ENCODE peak calls at places on chromosomes 6 and 20, in six cellular contexts. One of them, this sample, is unnamed.

GRCh38 chr20:50735813-50736212 is 4.4 kb downstream of the PARD6B start:
- DNase-seq in T-helper 2 cell: no peak
- DNase-seq in HEK293T: no peak
- DNase-seq in fibroblast of gingiva: no peak
- DNase-seq in lower lobe of right lung: no peak
- DNase-seq in mucosa of descending colon: no peak
- DNase-seq in this sample: no peak

GRCh38 chr6:84432616-84433015 is 205.2 kb upstream of the CEP162 start:
- DNase-seq in T-helper 2 cell: no peak
- DNase-seq in HEK293T: no peak
- DNase-seq in fibroblast of gingiva: peak; percentile 69
- DNase-seq in lower lobe of right lung: no peak
- DNase-seq in mucosa of descending colon: no peak
- DNase-seq in this sample: no peak

GRCh38 chr6:108027594-108027993 is 46.9 kb downstream of the OSTM1 start:
- DNase-seq in T-helper 2 cell: no peak
- DNase-seq in HEK293T: no peak
- DNase-seq in fibroblast of gingiva: no peak
- DNase-seq in lower lobe of right lung: no peak
- DNase-seq in mucosa of descending colon: peak; percentile 76
- DNase-seq in this sample: no peak

GRCh38 chr20:32139947-32140346 is 30.4 kb downstream of the TM9SF4 start:
- DNase-seq in T-helper 2 cell: no peak
- DNase-seq in HEK293T: no peak
- DNase-seq in fibroblast of gingiva: no peak
- DNase-seq in lower lobe of right lung: no peak
- DNase-seq in mucosa of descending colon: no peak
- DNase-seq in this sample: no peak

GRCh38 chr6:131107166-131107565 is 28.1 kb upstream of the AKAP7 start:
- DNase-seq in T-helper 2 cell: no peak
- DNase-seq in HEK293T: no peak
- DNase-seq in fibroblast of gingiva: no peak
- DNase-seq in lower lobe of right lung: no peak
- DNase-seq in mucosa of descending colon: no peak
- DNase-seq in this sample: no peak

GRCh38 chr20:41649489-41649888 is 31.3 kb upstream of the CHD6 start:
- DNase-seq in T-helper 2 cell: no peak
- DNase-seq in HEK293T: no peak
- DNase-seq in fibroblast of gingiva: no peak
- DNase-seq in lower lobe of right lung: no peak
- DNase-seq in mucosa of descending colon: peak; percentile 13
- DNase-seq in this sample: no peak

GRCh38 chr6:26250806-26251075 is 114.3 kb upstream of the BTN3A2 start:
- DNase-seq in T-helper 2 cell: no peak
- DNase-seq in HEK293T: no peak
- DNase-seq in fibroblast of gingiva: no peak
- DNase-seq in lower lobe of right lung: no peak
- DNase-seq in mucosa of descending colon: peak; percentile 74
- DNase-seq in this sample: peak; percentile 30

GRCh38 chr6:140581601-140582000 is 1207.2 kb upstream of the CITED2 start:
- DNase-seq in T-helper 2 cell: no peak
- DNase-seq in HEK293T: no peak
- DNase-seq in fibroblast of gingiva: no peak
- DNase-seq in lower lobe of right lung: no peak
- DNase-seq in mucosa of descending colon: no peak
- DNase-seq in this sample: no peak

GRCh38 chr6:112773217-112773616 is 426.1 kb downstream of the RFPL4B start:
- DNase-seq in T-helper 2 cell: no peak
- DNase-seq in HEK293T: no peak
- DNase-seq in fibroblast of gingiva: no peak
- DNase-seq in lower lobe of right lung: no peak
- DNase-seq in mucosa of descending colon: no peak
- DNase-seq in this sample: no peak

GRCh38 chr6:134911532-134911931 is 38.4 kb downstream of the ALDH8A1 start:
- DNase-seq in T-helper 2 cell: no peak
- DNase-seq in HEK293T: no peak
- DNase-seq in fibroblast of gingiva: peak; percentile 9
- DNase-seq in lower lobe of right lung: no peak
- DNase-seq in mucosa of descending colon: no peak
- DNase-seq in this sample: no peak

GRCh38 chr6:155524249-155524651 is 68.6 kb upstream of the NOX3 start:
- DNase-seq in T-helper 2 cell: no peak
- DNase-seq in HEK293T: no peak
- DNase-seq in fibroblast of gingiva: peak; percentile 79
- DNase-seq in lower lobe of right lung: no peak
- DNase-seq in mucosa of descending colon: no peak
- DNase-seq in this sample: no peak

GRCh38 chr20:59813948-59814834 is 119.2 kb downstream of the SYCP2 start:
- DNase-seq in T-helper 2 cell: no peak
- DNase-seq in HEK293T: no peak
- DNase-seq in fibroblast of gingiva: no peak
- DNase-seq in lower lobe of right lung: no peak
- DNase-seq in mucosa of descending colon: no peak
- DNase-seq in this sample: no peak

GRCh38 chr6:26032387-26033131 is 54.7 kb upstream of the HFE start:
- DNase-seq in T-helper 2 cell: no peak
- DNase-seq in HEK293T: no peak
- DNase-seq in fibroblast of gingiva: peak; percentile 58
- DNase-seq in lower lobe of right lung: no peak
- DNase-seq in mucosa of descending colon: peak; percentile 55
- DNase-seq in this sample: no peak

GRCh38 chr6:168369776-168370175 is 50.2 kb upstream of the DACT2 start:
- DNase-seq in T-helper 2 cell: no peak
- DNase-seq in HEK293T: no peak
- DNase-seq in fibroblast of gingiva: no peak
- DNase-seq in lower lobe of right lung: no peak
- DNase-seq in mucosa of descending colon: peak; percentile 16
- DNase-seq in this sample: no peak

GRCh38 chr6:53152576-53152975 is 3.9 kb upstream of the GCM1 start:
- DNase-seq in T-helper 2 cell: no peak
- DNase-seq in HEK293T: no peak
- DNase-seq in fibroblast of gingiva: no peak
- DNase-seq in lower lobe of right lung: no peak
- DNase-seq in mucosa of descending colon: no peak
- DNase-seq in this sample: no peak

GRCh38 chr6:143575440-143575839 is 63.9 kb upstream of the FUCA2 start:
- DNase-seq in T-helper 2 cell: no peak
- DNase-seq in HEK293T: peak; percentile 84
- DNase-seq in fibroblast of gingiva: peak; percentile 72
- DNase-seq in lower lobe of right lung: no peak
- DNase-seq in mucosa of descending colon: peak; percentile 64
- DNase-seq in this sample: peak; percentile 49

GRCh38 chr20:64069614-64070243 is 6.7 kb downstream of the TCEA2 start:
- DNase-seq in T-helper 2 cell: no peak
- DNase-seq in HEK293T: peak; percentile 66
- DNase-seq in fibroblast of gingiva: no peak
- DNase-seq in lower lobe of right lung: peak; percentile 63
- DNase-seq in mucosa of descending colon: no peak
- DNase-seq in this sample: no peak

GRCh38 chr20:52746190-52746589 is 226.0 kb upstream of the TSHZ2 start:
- DNase-seq in T-helper 2 cell: no peak
- DNase-seq in HEK293T: no peak
- DNase-seq in fibroblast of gingiva: no peak
- DNase-seq in lower lobe of right lung: no peak
- DNase-seq in mucosa of descending colon: no peak
- DNase-seq in this sample: no peak

GRCh38 chr6:141552463-141552862 is 580.3 kb upstream of the GJE1 start:
- DNase-seq in T-helper 2 cell: no peak
- DNase-seq in HEK293T: no peak
- DNase-seq in fibroblast of gingiva: peak; percentile 52
- DNase-seq in lower lobe of right lung: no peak
- DNase-seq in mucosa of descending colon: no peak
- DNase-seq in this sample: no peak

GRCh38 chr6:145898376-145898775 is 65.8 kb downstream of the SHPRH start:
- DNase-seq in T-helper 2 cell: no peak
- DNase-seq in HEK293T: no peak
- DNase-seq in fibroblast of gingiva: no peak
- DNase-seq in lower lobe of right lung: no peak
- DNase-seq in mucosa of descending colon: no peak
- DNase-seq in this sample: no peak